ENCODE peak calls at places on chromosomes 6 and 20, in seven cellular contexts. One of them, this sample, is unnamed.

GRCh38 chr20:36572701-36573102 is 695 bp upstream of the TGIF2 start:
- DNase-seq in NCI-H1417: no peak
- DNase-seq in GDM1: no peak
- DNase-seq in occipital lobe: no peak
- DNase-seq in C1 segment of cervical spinal cord: no peak
- DNase-seq in fibroblast of the conjunctiva: no peak
- DNase-seq in globus pallidus: no peak
- DNase-seq in this sample: peak

GRCh38 chr6:126033696-126034095 is 47.4 kb downstream of the TRMT11 start:
- DNase-seq in globus pallidus: peak
- DNase-seq in C1 segment of cervical spinal cord: no peak
- DNase-seq in NCI-H1417: peak
- DNase-seq in occipital lobe: peak
- DNase-seq in GDM1: peak
- DNase-seq in fibroblast of the conjunctiva: peak
- DNase-seq in this sample: peak

GRCh38 chr6:76852776-76853175 is 610.5 kb downstream of the HTR1B start:
- DNase-seq in occipital lobe: no peak
- DNase-seq in globus pallidus: no peak
- DNase-seq in fibroblast of the conjunctiva: peak
- DNase-seq in NCI-H1417: no peak
- DNase-seq in C1 segment of cervical spinal cord: no peak
- DNase-seq in GDM1: no peak
- DNase-seq in this sample: no peak

GRCh38 chr20:46883847-46884246 is 10.8 kb upstream of the EYA2 start:
- DNase-seq in globus pallidus: no peak
- DNase-seq in C1 segment of cervical spinal cord: no peak
- DNase-seq in occipital lobe: no peak
- DNase-seq in GDM1: no peak
- DNase-seq in fibroblast of the conjunctiva: no peak
- DNase-seq in NCI-H1417: no peak
- DNase-seq in this sample: no peak

GRCh38 chr6:147738516-147739187 is 230.2 kb downstream of the SAMD5 start:
- DNase-seq in fibroblast of the conjunctiva: no peak
- DNase-seq in NCI-H1417: no peak
- DNase-seq in globus pallidus: no peak
- DNase-seq in occipital lobe: no peak
- DNase-seq in GDM1: no peak
- DNase-seq in C1 segment of cervical spinal cord: no peak
- DNase-seq in this sample: no peak

GRCh38 chr20:53917145-53918009 is 153.0 kb downstream of the BCAS1 start:
- DNase-seq in GDM1: no peak
- DNase-seq in fibroblast of the conjunctiva: no peak
- DNase-seq in NCI-H1417: no peak
- DNase-seq in occipital lobe: no peak
- DNase-seq in globus pallidus: peak
- DNase-seq in C1 segment of cervical spinal cord: peak
- DNase-seq in this sample: no peak

GRCh38 chr20:13443690-13444089 is 195.0 kb downstream of the TASP1 start:
- DNase-seq in globus pallidus: no peak
- DNase-seq in fibroblast of the conjunctiva: no peak
- DNase-seq in occipital lobe: no peak
- DNase-seq in GDM1: no peak
- DNase-seq in NCI-H1417: no peak
- DNase-seq in C1 segment of cervical spinal cord: no peak
- DNase-seq in this sample: no peak

GRCh38 chr6:21444861-21445260 is 148.7 kb upstream of the SOX4 start:
- DNase-seq in C1 segment of cervical spinal cord: no peak
- DNase-seq in globus pallidus: no peak
- DNase-seq in occipital lobe: no peak
- DNase-seq in NCI-H1417: no peak
- DNase-seq in GDM1: no peak
- DNase-seq in fibroblast of the conjunctiva: no peak
- DNase-seq in this sample: no peak

GRCh38 chr6:132683543-132683942 is 24.6 kb upstream of the TAAR1 start:
- DNase-seq in globus pallidus: no peak
- DNase-seq in C1 segment of cervical spinal cord: no peak
- DNase-seq in NCI-H1417: no peak
- DNase-seq in GDM1: no peak
- DNase-seq in occipital lobe: no peak
- DNase-seq in fibroblast of the conjunctiva: no peak
- DNase-seq in this sample: no peak

GRCh38 chr6:100440935-100441334 is 23.8 kb downstream of the SIM1 start:
- DNase-seq in globus pallidus: no peak
- DNase-seq in fibroblast of the conjunctiva: no peak
- DNase-seq in occipital lobe: no peak
- DNase-seq in NCI-H1417: no peak
- DNase-seq in C1 segment of cervical spinal cord: no peak
- DNase-seq in GDM1: no peak
- DNase-seq in this sample: no peak

GRCh38 chr6:30590509-30590908 is 19.3 kb downstream of the ABCF1 start:
- DNase-seq in NCI-H1417: no peak
- DNase-seq in GDM1: no peak
- DNase-seq in globus pallidus: no peak
- DNase-seq in fibroblast of the conjunctiva: no peak
- DNase-seq in occipital lobe: no peak
- DNase-seq in C1 segment of cervical spinal cord: no peak
- DNase-seq in this sample: no peak

GRCh38 chr6:80329496-80329895 is 223.0 kb downstream of the BCKDHB start:
- DNase-seq in globus pallidus: no peak
- DNase-seq in GDM1: no peak
- DNase-seq in NCI-H1417: no peak
- DNase-seq in fibroblast of the conjunctiva: no peak
- DNase-seq in occipital lobe: no peak
- DNase-seq in C1 segment of cervical spinal cord: no peak
- DNase-seq in this sample: no peak

GRCh38 chr20:48921883-48922867 is 664 bp downstream of the ARFGEF2 start:
- DNase-seq in GDM1: no peak
- DNase-seq in occipital lobe: no peak
- DNase-seq in NCI-H1417: no peak
- DNase-seq in globus pallidus: peak
- DNase-seq in fibroblast of the conjunctiva: no peak
- DNase-seq in C1 segment of cervical spinal cord: no peak
- DNase-seq in this sample: no peak

GRCh38 chr6:119137194-119138072 is 59.0 kb upstream of the FAM184A start:
- DNase-seq in globus pallidus: no peak
- DNase-seq in GDM1: no peak
- DNase-seq in fibroblast of the conjunctiva: no peak
- DNase-seq in occipital lobe: no peak
- DNase-seq in C1 segment of cervical spinal cord: no peak
- DNase-seq in NCI-H1417: no peak
- DNase-seq in this sample: no peak

GRCh38 chr6:160139420-160139851 is 17.8 kb downstream of the SLC22A1 start:
- DNase-seq in GDM1: no peak
- DNase-seq in fibroblast of the conjunctiva: peak
- DNase-seq in occipital lobe: no peak
- DNase-seq in NCI-H1417: no peak
- DNase-seq in globus pallidus: no peak
- DNase-seq in C1 segment of cervical spinal cord: no peak
- DNase-seq in this sample: no peak

GRCh38 chr6:10687582-10687981 is 6.8 kb downstream of the C6orf52 start:
- DNase-seq in occipital lobe: no peak
- DNase-seq in NCI-H1417: no peak
- DNase-seq in C1 segment of cervical spinal cord: no peak
- DNase-seq in fibroblast of the conjunctiva: no peak
- DNase-seq in GDM1: no peak
- DNase-seq in globus pallidus: no peak
- DNase-seq in this sample: no peak

GRCh38 chr6:31686483-31686882 is 5.6 kb upstream of the LY6G5C start:
- DNase-seq in C1 segment of cervical spinal cord: no peak
- DNase-seq in GDM1: no peak
- DNase-seq in fibroblast of the conjunctiva: no peak
- DNase-seq in globus pallidus: no peak
- DNase-seq in occipital lobe: no peak
- DNase-seq in NCI-H1417: no peak
- DNase-seq in this sample: no peak

GRCh38 chr6:163398796-163399195 is 15.7 kb upstream of the QKI start:
- DNase-seq in fibroblast of the conjunctiva: no peak
- DNase-seq in C1 segment of cervical spinal cord: peak
- DNase-seq in NCI-H1417: no peak
- DNase-seq in GDM1: no peak
- DNase-seq in occipital lobe: no peak
- DNase-seq in globus pallidus: peak
- DNase-seq in this sample: no peak

This sample was measured in endothelial cell.